ENCODE peak calls at places on chromosomes 13 and 19, in four cellular contexts. A is aorta; Z is naive thymus-derived CD8-positive, alpha-beta T cell; F is activated T-cell treated with anti-CD3 and anti-CD28 coated beads, Interleukin-2, amount 50 U/mL, for 72 hours. V is an unnamed sample.

GRCh38 chr13:37656247-37656940 is 57.8 kb upstream of the POSTN start:
- DNase-seq in A (no peak), Z (no peak), F (no peak), V (no peak)

GRCh38 chr13:59680429-59681024 is 483.2 kb downstream of the DIAPH3 start:
- DNase-seq in A (no peak), Z (no peak), F (no peak), V (peak)

GRCh38 chr19:48445256-48445605 is 552 bp upstream of the GRWD1 start:
- DNase-seq in A (no peak), Z (no peak), F (no peak), V (peak)

GRCh38 chr19:56566904-56567273 is 379 bp upstream of the ZNF470 start:
- DNase-seq in A (peak), Z (no peak), F (peak), V (peak)

GRCh38 chr13:71477735-71478134 is 389.3 kb downstream of the DACH1 start:
- DNase-seq in A (no peak), Z (no peak), F (no peak), V (peak)

GRCh38 chr13:95793018-95793555 is 116.1 kb downstream of the DNAJC3 start:
- DNase-seq in A (no peak), Z (no peak), F (no peak), V (no peak)

GRCh38 chr13:28347456-28348371 is 147.2 kb downstream of the FLT1 start:
- DNase-seq in A (no peak), Z (no peak), F (no peak), V (peak)

GRCh38 chr13:66364346-66364745 is 865.8 kb downstream of the PCDH9 start:
- DNase-seq in A (no peak), Z (no peak), F (no peak), V (no peak)

GRCh38 chr19:7230826-7231225 is 63.4 kb downstream of the INSR start:
- DNase-seq in A (peak), Z (no peak), F (no peak), V (no peak)

GRCh38 chr13:44407891-44408290 is 34.3 kb downstream of the SERP2 start:
- DNase-seq in A (peak), Z (no peak), F (no peak), V (no peak)

GRCh38 chr13:38624822-38625221 is 62.1 kb upstream of the FREM2 start:
- DNase-seq in A (no peak), Z (no peak), F (no peak), V (no peak)

GRCh38 chr13:60448907-60449510 is 52.0 kb downstream of the TDRD3 start:
- DNase-seq in A (no peak), Z (no peak), F (peak), V (peak)

GRCh38 chr13:112012705-112013085 is 54.3 kb upstream of the SOX1 start:
- DNase-seq in A (peak), Z (no peak), F (no peak), V (no peak)

GRCh38 chr19:46639356-46640061 is 3.5 kb upstream of the GNG8 start:
- DNase-seq in A (peak), Z (no peak), F (peak), V (peak)

GRCh38 chr19:39165857-39166256 is 30.9 kb upstream of the NCCRP1 start:
- DNase-seq in A (no peak), Z (no peak), F (no peak), V (no peak)